ENCODE peak calls at places on chromosomes 7 and 10, in five cellular contexts. I is endodermal cell, G is G401, H is HuH-7, N is B cell. C is an unnamed sample.

GRCh38 chr10:69974551-69975155 is 78.0 kb upstream of the MACROH2A2 start:
- DNase-seq in G (no peak), H (no peak), N (no peak), I (no peak), C (no peak)

GRCh38 chr7:54860003-54860775 is 101.2 kb upstream of the SEC61G start:
- DNase-seq in I (no peak), H (no peak), G (no peak), N (no peak), C (no peak)

GRCh38 chr7:4951903-4952636 is 6.9 kb downstream of the MMD2 start:
- DNase-seq in I (peak; percentile 84), H (no peak), N (peak; percentile 29), G (no peak), C (no peak)

GRCh38 chr7:38525857-38526256 is 105.3 kb downstream of the AMPH start:
- DNase-seq in G (no peak), N (no peak), I (no peak), H (no peak), C (no peak)

GRCh38 chr10:112137381-112137987 is 46.1 kb downstream of the GPAM start:
- DNase-seq in I (peak; percentile 98), G (peak; percentile 90), N (peak; percentile 58), H (peak; percentile 74), C (peak; percentile 16)

GRCh38 chr10:20817646-20818045 is 79.5 kb downstream of the NEBL start:
- DNase-seq in N (no peak), I (no peak), H (no peak), G (no peak), C (no peak)

GRCh38 chr7:25847331-25848070 is 304.5 kb upstream of the NFE2L3 start:
- DNase-seq in N (no peak), I (no peak), H (no peak), G (no peak), C (no peak)

GRCh38 chr7:89605362-89605761 is 548.9 kb upstream of the STEAP1 start:
- DNase-seq in I (peak; percentile 53), G (peak; percentile 24), H (no peak), N (no peak), C (no peak)

GRCh38 chr10:77591238-77591880 is 46.2 kb downstream of the KCNMA1 start:
- DNase-seq in N (no peak), H (no peak), I (no peak), G (no peak), C (no peak)

GRCh38 chr7:40579401-40579800 is 444.6 kb downstream of the SUGCT start:
- DNase-seq in G (no peak), H (no peak), I (no peak), N (no peak), C (no peak)

GRCh38 chr7:99440195-99440594 is 1.5 kb downstream of the CPSF4 start:
- DNase-seq in N (no peak), I (no peak), H (no peak), G (no peak), C (no peak)

GRCh38 chr7:37092548-37092947 is 356.1 kb downstream of the ELMO1 start:
- DNase-seq in H (no peak), N (no peak), I (no peak), G (no peak), C (no peak)

GRCh38 chr7:20598479-20599419 is 16.7 kb upstream of the ABCB5 start:
- DNase-seq in H (peak; percentile 34), I (no peak), N (peak; percentile 67), G (peak; percentile 58), C (peak; percentile 52)

GRCh38 chr7:43513236-43513635 is 69.7 kb upstream of the STK17A start:
- DNase-seq in G (peak; percentile 35), H (no peak), I (no peak), N (no peak), C (no peak)

GRCh38 chr10:69176823-69177222 is 3.2 kb upstream of the SUPV3L1 start:
- DNase-seq in G (no peak), I (no peak), H (no peak), N (no peak), C (no peak)

GRCh38 chr7:6656413-6656812 is 19.3 kb downstream of the ZNF316 start:
- DNase-seq in N (no peak), I (peak; percentile 29), G (no peak), H (no peak), C (no peak)

GRCh38 chr7:77799078-77799964 is 748 bp downstream of the PHTF2 start:
- DNase-seq in G (peak; percentile 62), I (peak; percentile 83), H (peak; percentile 5), N (no peak), C (peak; percentile 50)

GRCh38 chr7:151539055-151539714 is 19.5 kb upstream of the RHEB start:
- DNase-seq in H (no peak), I (peak; percentile 68), G (peak; percentile 97), N (no peak), C (peak; percentile 70)

GRCh38 chr7:137289101-137289500 is 54.4 kb downstream of the PTN start:
- DNase-seq in H (no peak), I (no peak), G (no peak), N (no peak), C (no peak)

GRCh38 chr10:80471715-80472233 is 17.7 kb downstream of the TSPAN14 start:
- DNase-seq in G (no peak), N (no peak), H (no peak), I (no peak), C (no peak)

GRCh38 chr10:68792115-68792514 is 35.2 kb upstream of the STOX1 start:
- DNase-seq in G (no peak), N (no peak), I (no peak), H (no peak), C (peak; percentile 1)

GRCh38 chr10:123798856-123799255 is 92.8 kb downstream of the CPXM2 start:
- DNase-seq in N (no peak), H (no peak), I (no peak), G (no peak), C (no peak)

GRCh38 chr7:15685358-15686181 is 913 bp downstream of the MEOX2 start:
- DNase-seq in I (peak; percentile 84), G (no peak), N (no peak), H (peak; percentile 39), C (peak; percentile 71)

GRCh38 chr7:773622-773915 is 46.5 kb upstream of the PRKAR1B start:
- DNase-seq in G (no peak), N (no peak), H (no peak), I (no peak), C (no peak)

GRCh38 chr7:80347173-80347572 is 164.7 kb downstream of the GNAT3 start:
- DNase-seq in N (no peak), I (no peak), H (no peak), G (no peak), C (no peak)

GRCh38 chr7:74388880-74389415 is 64.8 kb upstream of the GTF2IRD1 start:
- DNase-seq in G (no peak), I (no peak), H (no peak), N (no peak), C (no peak)

GRCh38 chr10:36700123-36700522 is 425.3 kb upstream of the ANKRD30A start:
- DNase-seq in G (no peak), I (no peak), N (no peak), H (no peak), C (no peak)

GRCh38 chr7:70726951-70727378 is 405.0 kb upstream of the GALNT17 start:
- DNase-seq in H (no peak), I (no peak), N (no peak), G (no peak), C (no peak)

GRCh38 chr7:32069251-32069650 is 956 bp downstream of the PDE1C start:
- DNase-seq in G (peak; percentile 45), I (no peak), N (no peak), H (no peak), C (no peak)